ENCODE peak calls at places on chromosomes 4 and X, in nine cellular contexts. G is GM20000; D is activated CD8-positive, alpha-beta memory T cell treated with anti-CD3 and anti-CD28 coated beads for 48 hours; B is activated CD4-positive, alpha-beta T cell treated with anti-CD3 and anti-CD28 coated beads for 4 hours; F is Calu3; C is stimulated activated CD4-positive, alpha-beta T cell treated with anti-CD3 and anti-CD28 coated beads, Interleukin-4, amount 100 ng/mL, for 48 hours; T is heart right ventricle; Q is A549; W is aorta. O is an unnamed sample.

GRCh38 chr4:169912996-169913395 is 113.2 kb downstream of the MFAP3L start:
- DNase-seq in G (no peak), D (no peak), B (no peak), F (no peak), C (no peak), T (no peak), Q (no peak), W (no peak), O (no peak)

GRCh38 chr4:177596035-177596434 is 153.8 kb upstream of the AGA start:
- DNase-seq in G (no peak), D (no peak), B (peak; percentile 3), F (peak; percentile 62), C (peak; percentile 19), T (no peak), Q (peak; percentile 62), W (peak; percentile 43), O (peak; percentile 83)

GRCh38 chr4:54063224-54063623 is 1.2 kb downstream of the CHIC2 start:
- DNase-seq in G (peak; percentile 16), D (no peak), B (no peak), F (no peak), C (peak; percentile 11), T (no peak), Q (no peak), W (no peak), O (peak; percentile 49)

GRCh38 chrX:3370656-3371055 is 24.2 kb upstream of the MXRA5 start:
- DNase-seq in G (no peak), D (no peak), B (no peak), F (no peak), C (no peak), T (no peak), Q (no peak), W (no peak), O (no peak)

GRCh38 chr4:70753630-70754029 is 31.9 kb downstream of the RUFY3 start:
- DNase-seq in G (no peak), D (no peak), B (no peak), F (no peak), C (no peak), T (no peak), Q (no peak), W (no peak), O (no peak)

GRCh38 chrX:123873956-123874355 is 14.1 kb downstream of the XIAP start:
- DNase-seq in G (no peak), D (no peak), B (no peak), F (no peak), C (no peak), T (no peak), Q (no peak), W (no peak), O (no peak)

GRCh38 chr4:116358633-116359222 is 726.6 kb downstream of the TRAM1L1 start:
- DNase-seq in G (peak; percentile 52), D (no peak), B (peak; percentile 43), F (peak; percentile 72), C (peak; percentile 21), T (peak; percentile 21), Q (peak; percentile 7), W (peak; percentile 15), O (peak; percentile 71)

GRCh38 chr4:110087116-110087708 is 111.2 kb downstream of the ELOVL6 start:
- DNase-seq in G (no peak), D (no peak), B (no peak), F (no peak), C (no peak), T (no peak), Q (no peak), W (no peak), O (peak; percentile 91)

GRCh38 chr4:27595956-27596355 is 735.3 kb downstream of the STIM2 start:
- DNase-seq in G (no peak), D (no peak), B (no peak), F (no peak), C (no peak), T (no peak), Q (no peak), W (no peak), O (no peak)

GRCh38 chr4:80017125-80017854 is 55.7 kb downstream of the ANTXR2 start:
- DNase-seq in G (no peak), D (no peak), B (no peak), F (no peak), C (no peak), T (no peak), Q (no peak), W (no peak), O (peak; percentile 92)

GRCh38 chr4:13984996-13985780 is 357.7 kb upstream of the BOD1L1 start:
- DNase-seq in G (no peak), D (no peak), B (no peak), F (no peak), C (no peak), T (no peak), Q (no peak), W (no peak), O (peak; percentile 99)

GRCh38 chrX:50711907-50712306 is 102.1 kb downstream of the SHROOM4 start:
- DNase-seq in G (no peak), D (no peak), B (no peak), F (no peak), C (no peak), T (no peak), Q (no peak), W (no peak), O (no peak)

GRCh38 chrX:130902783-130903613 is at the start of gene ENOX2:
- DNase-seq in G (peak; percentile 79), D (peak; percentile 17), B (peak; percentile 72), F (peak; percentile 92), C (peak; percentile 73), T (peak; percentile 93), Q (peak; percentile 90), W (peak; percentile 96), O (peak; percentile 95)

GRCh38 chr4:186144596-186145569 is 40.4 kb downstream of the FAM149A start:
- DNase-seq in G (peak; percentile 69), D (no peak), B (no peak), F (peak; percentile 74), C (no peak), T (peak; percentile 51), Q (peak; percentile 13), W (peak; percentile 84), O (peak; percentile 47)

GRCh38 chrX:12686324-12686723 is 104.9 kb upstream of the PRPS2 start:
- DNase-seq in G (no peak), D (no peak), B (no peak), F (no peak), C (no peak), T (no peak), Q (no peak), W (no peak), O (no peak)

GRCh38 chrX:68183612-68184214 is 249.6 kb downstream of the OPHN1 start:
- DNase-seq in G (no peak), D (no peak), B (no peak), F (peak; percentile 20), C (no peak), T (no peak), Q (peak; percentile 12), W (no peak), O (peak; percentile 57)

GRCh38 chr4:84051728-84052127 is 447.4 kb downstream of the NKX6-1 start:
- DNase-seq in G (no peak), D (no peak), B (no peak), F (no peak), C (no peak), T (no peak), Q (no peak), W (no peak), O (no peak)

GRCh38 chr4:148330161-148330560 is 112.1 kb downstream of the NR3C2 start:
- DNase-seq in G (no peak), D (no peak), B (no peak), F (no peak), C (no peak), T (no peak), Q (no peak), W (no peak), O (no peak)

GRCh38 chr4:14783011-14783877 is 219.0 kb upstream of the CPEB2 start:
- DNase-seq in G (peak; percentile 24), D (no peak), B (no peak), F (no peak), C (peak; percentile 45), T (no peak), Q (no peak), W (no peak), O (peak; percentile 90)

GRCh38 chr4:185017964-185018772 is at the start of gene HELT:
- DNase-seq in G (no peak), D (no peak), B (no peak), F (no peak), C (no peak), T (no peak), Q (no peak), W (no peak), O (no peak)

GRCh38 chrX:80808160-80808735 is 1.4 kb downstream of the BRWD3 start:
- DNase-seq in G (peak; percentile 78), D (peak; percentile 15), B (peak; percentile 74), F (peak; percentile 67), C (peak; percentile 44), T (peak; percentile 79), Q (peak; percentile 15), W (peak; percentile 81), O (peak; percentile 75)

GRCh38 chr4:14345356-14345775 is 656.9 kb upstream of the CPEB2 start:
- DNase-seq in G (no peak), D (no peak), B (no peak), F (no peak), C (no peak), T (no peak), Q (no peak), W (no peak), O (peak; percentile 77)

GRCh38 chr4:83378426-83378825 is 43.8 kb upstream of the HPSE start:
- DNase-seq in G (no peak), D (no peak), B (no peak), F (no peak), C (no peak), T (no peak), Q (no peak), W (no peak), O (peak; percentile 29)

GRCh38 chrX:129452523-129452922 is 70.8 kb downstream of the SMARCA1 start:
- DNase-seq in G (no peak), D (no peak), B (no peak), F (no peak), C (no peak), T (no peak), Q (no peak), W (no peak), O (no peak)

GRCh38 chr4:134544303-134544761 is 342.7 kb upstream of the PABPC4L start:
- DNase-seq in G (no peak), D (no peak), B (no peak), F (no peak), C (no peak), T (peak; percentile 55), Q (no peak), W (no peak), O (peak; percentile 1)

GRCh38 chrX:24479924-24480722 is 15.0 kb downstream of the PDK3 start:
- DNase-seq in G (peak; percentile 51), D (no peak), B (peak; percentile 62), F (peak; percentile 47), C (peak; percentile 56), T (peak; percentile 16), Q (no peak), W (no peak), O (peak; percentile 6)

GRCh38 chrX:118978451-118978850 is 4.0 kb downstream of the LONRF3 start:
- DNase-seq in G (no peak), D (no peak), B (no peak), F (no peak), C (no peak), T (no peak), Q (no peak), W (no peak), O (no peak)

GRCh38 chr4:15110120-15110571 is 107.9 kb downstream of the CPEB2 start:
- DNase-seq in G (no peak), D (no peak), B (no peak), F (no peak), C (no peak), T (no peak), Q (no peak), W (no peak), O (no peak)

GRCh38 chr4:77308843-77309242 is 151.8 kb downstream of the CCNG2 start:
- DNase-seq in G (peak; percentile 30), D (no peak), B (no peak), F (peak; percentile 1), C (no peak), T (no peak), Q (peak; percentile 21), W (no peak), O (peak; percentile 41)

GRCh38 chr4:87819281-87819919 is 13.4 kb upstream of the MEPE start:
- DNase-seq in G (no peak), D (no peak), B (no peak), F (no peak), C (no peak), T (no peak), Q (no peak), W (no peak), O (peak; percentile 80)

GRCh38 chr4:14888790-14889189 is 113.5 kb upstream of the CPEB2 start:
- DNase-seq in G (no peak), D (no peak), B (no peak), F (no peak), C (no peak), T (no peak), Q (no peak), W (no peak), O (peak; percentile 51)